ENCODE peak calls at places on chromosome 13, in six cellular contexts. A is fibroblast of lung, N is nucleus accumbens, S is anterior cingulate cortex, X is hypothalamus, D is GM12891. V is an unnamed sample.

GRCh38 chr13:95644611-95645052 is at the start of gene DZIP1:
- DNase-seq in A (peak), N (peak), S (peak), X (no peak), D (peak), V (peak)

GRCh38 chr13:24306632-24307031 is 2.7 kb upstream of the C1QTNF9 start:
- DNase-seq in A (peak), N (no peak), S (no peak), X (no peak), D (no peak), V (no peak)

GRCh38 chr13:50378513-50378970 is 363.3 kb downstream of the KCNRG start:
- DNase-seq in A (no peak), N (no peak), S (no peak), X (no peak), D (no peak), V (no peak)

GRCh38 chr13:97191615-97192014 is 30.5 kb upstream of the MBNL2 start:
- DNase-seq in A (no peak), N (no peak), S (no peak), X (no peak), D (no peak), V (no peak)

GRCh38 chr13:45092668-45093067 is 27.6 kb upstream of the GTF2F2 start:
- DNase-seq in A (peak), N (no peak), S (no peak), X (no peak), D (no peak), V (no peak)

GRCh38 chr13:112705286-112705685 is 15.4 kb downstream of the ATP11A start:
- DNase-seq in A (no peak), N (no peak), S (no peak), X (no peak), D (no peak), V (no peak)

GRCh38 chr13:107376393-107377085 is 808.6 kb upstream of the ARGLU1 start:
- DNase-seq in A (peak), N (no peak), S (no peak), X (no peak), D (no peak), V (no peak)

GRCh38 chr13:112894673-112895481 is 74.1 kb upstream of the MCF2L start:
- DNase-seq in A (no peak), N (no peak), S (no peak), X (no peak), D (no peak), V (no peak)

GRCh38 chr13:73991384-73991783 is 142.8 kb downstream of the KLF12 start:
- DNase-seq in A (no peak), N (no peak), S (no peak), X (no peak), D (no peak), V (no peak)

GRCh38 chr13:113980489-113981064 is 6.7 kb upstream of the C13orf46 start:
- DNase-seq in A (no peak), N (no peak), S (no peak), X (no peak), D (no peak), V (no peak)

GRCh38 chr13:40317980-40318327 is 348.5 kb downstream of the FOXO1 start:
- DNase-seq in A (no peak), N (no peak), S (no peak), X (no peak), D (no peak), V (no peak)

GRCh38 chr13:94173312-94173854 is 306.1 kb downstream of the DCT start:
- DNase-seq in A (peak), N (no peak), S (no peak), X (no peak), D (no peak), V (no peak)

GRCh38 chr13:43494206-43494605 is 292.6 kb downstream of the ENOX1 start:
- DNase-seq in A (no peak), N (no peak), S (no peak), X (no peak), D (no peak), V (no peak)

V was measured in right lobe of liver.